ENCODE peak calls at places on chromosomes 11 and 22, in nine cellular contexts. S is nephron progenitor cell, M is progenitor cell of endocrine pancreas, G is NCI-H774, L is PC-3, A is astrocyte of the cerebellum, W is thoracic aorta, P is NCI-H1105, T is type B pancreatic cell. F is an unnamed sample.
A peak's percentile ranks its signal among the peaks of the same experiment; 100 is the strongest.

GRCh38 chr22:43398246-43398645 is 13.6 kb upstream of the MPPED1 start:
- DNase-seq in P (no peak), G (no peak), M (no peak), L (no peak), T (no peak), W (no peak), A (no peak), S (no peak), F (no peak)

GRCh38 chr22:31637938-31638618 is 23.9 kb downstream of the PISD start:
- DNase-seq in W (no peak), T (no peak), S (no peak), M (no peak), L (no peak), P (no peak), A (no peak), G (no peak), F (no peak)

GRCh38 chr11:29448246-29448877 is 568.5 kb downstream of the KCNA4 start:
- DNase-seq in A (peak; percentile 31), M (no peak), P (no peak), L (peak; percentile 27), W (no peak), G (no peak), S (peak; percentile 9), T (no peak), F (no peak)

GRCh38 chr11:36793542-36793926 is 195.5 kb upstream of the RAG2 start:
- DNase-seq in W (no peak), S (peak; percentile 7), G (no peak), A (no peak), M (no peak), T (no peak), P (no peak), L (peak; percentile 17), F (no peak)

GRCh38 chr22:46023558-46023981 is 46.6 kb upstream of the WNT7B start:
- DNase-seq in P (no peak), S (no peak), G (no peak), W (no peak), T (no peak), M (no peak), A (no peak), L (no peak), F (no peak)

GRCh38 chr22:36296690-36297089 is 43.8 kb downstream of the APOL1 start:
- DNase-seq in S (no peak), M (no peak), G (no peak), W (no peak), L (no peak), A (no peak), P (no peak), T (no peak), F (no peak)

GRCh38 chr22:43970037-43970747 is 14.9 kb downstream of the SAMM50 start:
- DNase-seq in A (no peak), S (no peak), G (no peak), P (no peak), W (no peak), M (no peak), T (no peak), L (no peak), F (no peak)

GRCh38 chr22:42949159-42949558 is 65.8 kb downstream of the PACSIN2 start:
- DNase-seq in W (no peak), P (no peak), L (peak; percentile 51), T (no peak), A (no peak), M (no peak), G (no peak), S (no peak), F (no peak)

GRCh38 chr11:28107331-28107725 is 628 bp downstream of the KIF18A start:
- DNase-seq in S (peak; percentile 17), T (no peak), P (peak; percentile 13), W (no peak), M (no peak), A (no peak), G (no peak), L (peak; percentile 19), F (no peak)

GRCh38 chr11:90113541-90113940 is 20.9 kb upstream of the NAALAD2 start:
- DNase-seq in L (peak; percentile 48), S (no peak), M (no peak), T (no peak), P (no peak), W (no peak), A (no peak), G (no peak), F (no peak)

GRCh38 chr22:47200273-47201051 is 438.0 kb downstream of the TBC1D22A start:
- DNase-seq in L (no peak), P (no peak), M (no peak), G (no peak), S (no peak), W (no peak), A (no peak), T (peak; percentile 59), F (no peak)

GRCh38 chr11:85961930-85962363 is 106.8 kb downstream of the CCDC83 start:
- DNase-seq in L (no peak), P (peak; percentile 64), M (no peak), T (no peak), A (no peak), S (no peak), G (no peak), W (no peak), F (no peak)

GRCh38 chr11:115488945-115489344 is 15.3 kb downstream of the CADM1 start:
- DNase-seq in T (no peak), G (no peak), M (no peak), S (no peak), W (no peak), P (no peak), L (no peak), A (peak; percentile 32), F (no peak)

GRCh38 chr11:15942126-15942525 is 414.2 kb downstream of the SOX6 start:
- DNase-seq in M (no peak), L (no peak), S (no peak), W (no peak), A (no peak), G (no peak), T (no peak), P (no peak), F (no peak)

GRCh38 chr11:84480151-84480550 is 1147.0 kb downstream of the DLG2 start:
- DNase-seq in S (no peak), M (no peak), A (no peak), L (no peak), G (no peak), P (no peak), T (no peak), W (no peak), F (no peak)

GRCh38 chr22:29478326-29479276 is 1.4 kb upstream of the NEFH start:
- DNase-seq in W (no peak), S (peak; percentile 78), M (no peak), T (no peak), A (no peak), L (no peak), P (no peak), G (no peak), F (no peak)

GRCh38 chr11:36214484-36214883 is 74.7 kb downstream of the COMMD9 start:
- DNase-seq in A (no peak), P (no peak), M (no peak), L (peak; percentile 89), T (no peak), S (no peak), W (no peak), G (no peak), F (no peak)

GRCh38 chr11:62732830-62733229 is 4.5 kb downstream of the TTC9C start:
- DNase-seq in W (no peak), L (peak; percentile 36), T (no peak), S (no peak), A (no peak), M (no peak), P (no peak), G (no peak), F (no peak)

GRCh38 chr11:20207781-20208621 is 47.7 kb upstream of the DBX1 start:
- DNase-seq in L (no peak), W (no peak), M (no peak), A (no peak), G (no peak), S (peak; percentile 26), P (no peak), T (no peak), F (no peak)

GRCh38 chr11:11481371-11481770 is 128.3 kb upstream of the CSNK2A3 start:
- DNase-seq in A (no peak), L (no peak), T (no peak), G (no peak), S (no peak), W (no peak), M (no peak), P (no peak), F (no peak)

GRCh38 chr11:22730319-22730718 is 63.9 kb downstream of the GAS2 start:
- DNase-seq in G (no peak), T (no peak), A (no peak), L (peak; percentile 30), M (no peak), S (no peak), P (peak; percentile 4), W (no peak), F (no peak)

GRCh38 chr22:17366830-17367229 is 2.4 kb upstream of the CECR2 start:
- DNase-seq in L (no peak), W (no peak), S (peak; percentile 68), M (peak; percentile 29), G (no peak), T (no peak), P (no peak), A (no peak), F (peak; percentile 51)

GRCh38 chr11:2346586-2347335 is 30.3 kb upstream of the CD81 start:
- DNase-seq in L (no peak), P (no peak), A (no peak), W (no peak), S (no peak), M (no peak), G (no peak), T (no peak), F (no peak)

GRCh38 chr11:118341749-118342489 is 586 bp downstream of the CD3D start:
- DNase-seq in P (no peak), M (no peak), G (no peak), T (no peak), S (no peak), W (no peak), L (no peak), A (no peak), F (no peak)

GRCh38 chr11:45322111-45322705 is 36.1 kb upstream of the SYT13 start:
- DNase-seq in W (no peak), P (no peak), M (no peak), G (no peak), A (no peak), L (no peak), S (no peak), T (peak; percentile 43), F (no peak)

GRCh38 chr22:46010951-46011626 is 34.1 kb upstream of the WNT7B start:
- DNase-seq in P (no peak), A (no peak), M (no peak), T (no peak), L (no peak), W (no peak), S (no peak), G (peak; percentile 69), F (peak; percentile 75)

GRCh38 chr22:46791201-46791731 is 28.8 kb downstream of the TBC1D22A start:
- DNase-seq in W (no peak), P (no peak), A (no peak), S (no peak), G (no peak), M (no peak), L (no peak), T (no peak), F (peak; percentile 60)

GRCh38 chr11:69483170-69483569 is 1.7 kb downstream of the LINC01488 start:
- DNase-seq in S (no peak), G (no peak), A (no peak), L (no peak), P (no peak), W (no peak), T (no peak), M (no peak), F (no peak)

GRCh38 chr22:28801845-28802594 is 1.7 kb upstream of the XBP1 start:
- DNase-seq in P (no peak), M (no peak), T (no peak), A (no peak), W (no peak), G (no peak), S (no peak), L (no peak), F (no peak)

GRCh38 chr22:30372915-30373314 is 14.3 kb downstream of the RNF215 start:
- DNase-seq in A (no peak), T (no peak), P (no peak), L (no peak), S (no peak), G (no peak), M (no peak), W (no peak), F (no peak)

GRCh38 chr11:665062-665706 is 28.1 kb downstream of the DRD4 start:
- DNase-seq in S (no peak), W (no peak), A (no peak), G (no peak), T (no peak), L (no peak), M (no peak), P (no peak), F (no peak)

F was measured in dorsolateral prefrontal cortex.